ENCODE peak calls at places on chromosomes 11 and 22, in four cellular contexts. C is brain microvascular endothelial cell; W is upper lobe of right lung; N is effector memory CD4-positive, alpha-beta T cell. Z is an unnamed sample.

GRCh38 chr11:27081056-27081455 is 40.4 kb downstream of the BBOX1 start:
- DNase-seq in C (peak), W (no peak), N (no peak), Z (no peak)

GRCh38 chr11:45100338-45100737 is 46.1 kb upstream of the PRDM11 start:
- DNase-seq in N (no peak), W (no peak), C (no peak), Z (peak)

GRCh38 chr22:22080270-22080669 is 97.7 kb upstream of the TOP3B start:
- DNase-seq in C (no peak), W (no peak), N (no peak), Z (no peak)

GRCh38 chr11:47514825-47515647 is 37.9 kb downstream of the CELF1 start:
- DNase-seq in W (no peak), N (no peak), C (peak), Z (no peak)

GRCh38 chr22:16819249-16819648 is 6.0 kb downstream of the XKR3 start:
- DNase-seq in W (no peak), N (no peak), C (no peak), Z (no peak)

GRCh38 chr11:8083088-8083395 is 2.0 kb downstream of the TUB start:
- DNase-seq in C (no peak), W (no peak), N (no peak), Z (no peak)

GRCh38 chr22:37741312-37741795 is 44.5 kb downstream of the TRIOBP start:
- DNase-seq in C (peak), N (no peak), W (peak), Z (peak)

GRCh38 chr11:35682230-35683195 is 19.9 kb downstream of the TRIM44 start:
- DNase-seq in N (no peak), C (no peak), W (no peak), Z (peak)

GRCh38 chr11:12499071-12499470 is 121.7 kb downstream of the PARVA start:
- DNase-seq in N (no peak), W (no peak), C (no peak), Z (no peak)